ENCODE peak calls at places on chromosomes 12 and 14, in four cellular contexts. U, K, Q and B are unnamed samples.
A peak's percentile ranks its signal among the peaks of the same experiment; 100 is the strongest.

GRCh38 chr12:25701290-25701689 is 148.2 kb upstream of the LMNTD1 start:
- DNase-seq in U (peak; percentile 60), K (peak; percentile 33), Q (no peak), B (no peak)

GRCh38 chr12:13583630-13584029 is 387.1 kb downstream of the EMP1 start:
- DNase-seq in U (no peak), K (no peak), Q (no peak), B (no peak)

GRCh38 chr12:28191690-28192089 is 1.4 kb downstream of the CCDC91 start:
- DNase-seq in U (peak; percentile 11), K (no peak), Q (peak; percentile 27), B (no peak)

GRCh38 chr12:47551426-47551851 is 154.4 kb downstream of the RPAP3 start:
- DNase-seq in U (peak; percentile 38), K (peak; percentile 38), Q (no peak), B (no peak)

GRCh38 chr14:62778847-62779246 is 266.4 kb downstream of the KCNH5 start:
- DNase-seq in U (peak; percentile 81), K (no peak), Q (no peak), B (no peak)

GRCh38 chr14:35369701-35370191 is 34.8 kb downstream of the NFKBIA start:
- DNase-seq in U (no peak), K (peak; percentile 77), Q (no peak), B (peak; percentile 89)

GRCh38 chr12:57605308-57606015 is 838 bp downstream of the DTX3 start:
- DNase-seq in U (no peak), K (no peak), Q (peak; percentile 63), B (no peak)

GRCh38 chr14:99026471-99026870 is 245.5 kb downstream of the BCL11B start:
- DNase-seq in U (no peak), K (no peak), Q (peak; percentile 60), B (no peak)

GRCh38 chr12:102549691-102550090 is 69.3 kb upstream of the IGF1 start:
- DNase-seq in U (no peak), K (no peak), Q (peak; percentile 38), B (no peak)

GRCh38 chr12:123271182-123271491 is 519 bp downstream of the CDK2AP1 start:
- DNase-seq in U (peak; percentile 52), K (no peak), Q (peak; percentile 58), B (peak; percentile 78)

GRCh38 chr14:37088816-37089215 is 83.6 kb downstream of the SLC25A21 start:
- DNase-seq in U (no peak), K (no peak), Q (no peak), B (no peak)

GRCh38 chr12:118359541-118359915 is 13.2 kb downstream of the TAOK3 start:
- DNase-seq in U (no peak), K (no peak), Q (no peak), B (no peak)

GRCh38 chr14:53695692-53696091 is 260.9 kb downstream of the BMP4 start:
- DNase-seq in U (no peak), K (no peak), Q (no peak), B (no peak)

GRCh38 chr12:10636611-10637010 is 23.2 kb upstream of the MAGOHB start:
- DNase-seq in U (no peak), K (no peak), Q (no peak), B (no peak)

GRCh38 chr14:38931969-38932652 is 170.9 kb downstream of the SEC23A start:
- DNase-seq in U (no peak), K (peak; percentile 6), Q (peak; percentile 65), B (no peak)

GRCh38 chr14:94089479-94089878 is 8.4 kb downstream of the IFI27L1 start:
- DNase-seq in U (no peak), K (no peak), Q (no peak), B (no peak)

GRCh38 chr14:85217412-85217811 is 312.5 kb upstream of the FLRT2 start:
- DNase-seq in U (peak; percentile 46), K (no peak), Q (no peak), B (no peak)

GRCh38 chr12:17214910-17215309 is 608.9 kb upstream of the LMO3 start:
- DNase-seq in U (no peak), K (no peak), Q (no peak), B (no peak)

GRCh38 chr14:53772936-53773335 is 183.7 kb downstream of the BMP4 start:
- DNase-seq in U (no peak), K (no peak), Q (no peak), B (no peak)

GRCh38 chr14:22871200-22871961 is at the start of gene LRP10:
- DNase-seq in U (peak; percentile 88), K (peak; percentile 79), Q (peak; percentile 98), B (peak; percentile 86)

DNA sequence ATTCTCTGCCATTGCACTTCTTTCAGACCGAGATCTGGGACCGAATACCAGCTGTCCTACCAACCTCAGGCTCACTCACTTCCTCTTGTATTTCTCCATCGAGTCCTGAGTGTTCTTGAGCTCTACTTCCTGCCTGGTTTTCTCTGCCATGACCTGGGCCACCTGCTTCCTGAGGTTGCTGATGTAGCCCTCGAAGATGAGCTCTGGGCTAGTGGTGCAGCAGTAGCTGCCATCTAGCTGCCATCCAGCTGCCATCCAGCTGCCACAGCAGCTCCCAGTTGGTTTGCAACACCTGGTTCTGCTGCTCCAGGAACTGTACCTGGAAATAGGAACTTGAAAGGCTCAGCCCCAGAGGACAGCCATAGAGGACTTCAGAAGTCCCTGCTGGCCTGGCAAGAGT is 15.0 kb upstream of the KRT73 start:
- DNase-seq in U (no peak), K (no peak), Q (no peak), B (no peak)
- H3K27ac ChIP-seq in U (no peak overlapping the region), K (no peak overlapping the region), Q (no peak overlapping the region), B (no peak overlapping the region)

GRCh38 chr14:105313381-105314286 is 914 bp upstream of the PACS2 start:
- DNase-seq in U (no peak), K (no peak), Q (no peak), B (no peak)

GRCh38 chr14:105314287-105315185 is at the start of gene PACS2:
- DNase-seq in U (peak; percentile 83), K (no peak), Q (peak; percentile 88), B (peak; percentile 97)

GRCh38 chr14:105309371-105309770 is 5.2 kb upstream of the PACS2 start:
- DNase-seq in U (no peak), K (no peak), Q (no peak), B (no peak)

GRCh38 chr14:105312973-105313372 is 1.6 kb upstream of the PACS2 start:
- DNase-seq in U (no peak), K (no peak), Q (no peak), B (no peak)

DNA sequence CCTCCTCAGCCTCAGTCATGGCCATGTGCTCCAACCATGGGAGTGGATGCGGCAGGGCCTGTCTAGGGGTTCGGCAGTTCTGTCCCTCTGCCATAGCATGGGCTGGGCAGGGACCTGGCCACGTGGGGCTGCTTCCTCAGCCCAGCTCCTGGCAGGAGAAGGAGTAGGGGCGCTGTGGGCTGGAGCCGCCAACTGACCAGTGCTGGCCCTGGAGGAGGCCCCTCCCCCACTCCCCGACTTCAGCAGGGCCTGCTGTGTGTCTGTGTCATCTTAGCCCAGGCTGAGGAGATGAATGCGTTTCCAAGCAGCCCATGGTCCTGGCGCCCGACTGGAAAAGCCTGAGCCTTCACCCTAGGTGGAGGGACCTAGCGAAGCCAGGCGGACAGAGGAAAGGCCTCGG is 2.7 kb upstream of the PACS2 start:
- DNase-seq in U (no peak), K (no peak), Q (no peak), B (no peak)
- H3K27ac ChIP-seq in U (no peak overlapping the region), K (no peak overlapping the region), Q (no peak overlapping the region), B (no peak overlapping the region)

GRCh38 chr12:132052191-132052932 is 91.8 kb downstream of the DDX51 start:
- DNase-seq in U (no peak), K (no peak), Q (no peak), B (no peak)
- H3K27ac ChIP-seq in U (no peak overlapping the region), K (no peak overlapping the region), Q (no peak overlapping the region), B (no peak overlapping the region)

DNA sequence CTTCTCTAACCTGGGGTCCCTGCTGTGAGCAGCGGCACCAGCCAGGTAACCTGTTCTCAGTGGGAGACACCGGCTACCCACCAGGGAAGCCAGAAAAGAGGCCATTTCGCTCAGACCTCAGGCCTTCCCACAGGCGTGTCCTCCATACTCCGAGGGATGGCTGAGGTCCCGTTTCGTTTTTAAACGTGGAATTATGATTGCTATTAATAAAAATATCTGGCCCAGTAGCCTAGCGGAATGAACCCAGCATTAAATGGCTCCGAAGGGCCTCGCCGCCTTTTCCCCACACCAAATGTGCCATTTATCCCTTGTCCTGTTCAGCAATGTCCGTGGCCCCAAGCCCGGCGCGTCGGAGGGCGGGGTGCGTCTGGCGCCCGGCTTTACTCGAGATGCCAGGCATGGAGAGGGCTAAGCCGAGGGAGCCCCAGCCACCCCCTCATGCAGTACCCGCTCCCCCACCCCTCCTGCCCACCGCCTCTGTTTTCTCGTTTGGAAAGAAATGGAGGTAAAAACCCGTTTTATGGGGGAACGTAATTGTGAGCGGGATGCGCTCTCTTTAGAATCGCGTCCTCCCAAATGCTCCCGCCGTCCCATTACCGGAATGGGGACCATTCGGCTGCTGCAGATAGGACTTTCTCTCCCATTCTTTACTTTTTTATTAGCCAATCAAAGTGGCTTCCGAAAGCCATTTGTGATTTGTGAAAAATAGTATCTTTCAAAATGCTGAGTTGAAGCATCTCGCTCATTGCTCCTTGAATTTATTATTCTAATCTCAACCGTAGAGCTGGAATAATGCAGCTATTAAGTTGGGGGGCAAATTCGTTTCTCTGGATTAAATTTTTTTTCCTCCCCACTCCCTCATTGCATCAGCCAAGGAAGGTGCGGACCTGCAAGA is 5.8 kb downstream of the HOXC8 start:
- DNase-seq in U (no peak), K (no peak), Q (no peak), B (no peak)
- H3K27ac ChIP-seq in U (no peak overlapping the region), K (no peak overlapping the region), Q (no peak overlapping the region), B (no peak overlapping the region)

GRCh38 chr14:75991753-75992152 is 6.2 kb downstream of the IFT43 start:
- DNase-seq in U (no peak), K (no peak), Q (no peak), B (no peak)
- H3K27ac ChIP-seq in U (no peak overlapping the region), K (no peak overlapping the region), Q (no peak overlapping the region), B (no peak overlapping the region)

GRCh38 chr12:56220611-56221232 is 1.0 kb downstream of the RNF41 start:
- DNase-seq in U (peak; percentile 57), K (no peak), Q (peak; percentile 56), B (no peak)

GRCh38 chr12:56221233-56221756 is 427 bp downstream of the RNF41 start:
- DNase-seq in U (peak; percentile 76), K (no peak), Q (peak; percentile 87), B (peak; percentile 77)

GRCh38 chr12:56222531-56222895 is 791 bp upstream of the RNF41 start:
- DNase-seq in U (no peak), K (no peak), Q (no peak), B (no peak)

GRCh38 chr12:56221757-56222530 is at the start of gene RNF41:
- DNase-seq in U (peak; percentile 97), K (peak; percentile 86), Q (peak; percentile 99), B (peak; percentile 98)

GRCh38 chr12:56219840-56220239 is 1.9 kb downstream of the RNF41 start:
- DNase-seq in U (no peak), K (no peak), Q (no peak), B (no peak)
- H3K27ac ChIP-seq in U (no peak overlapping the region), K (no peak overlapping the region), Q (no peak overlapping the region), B (peak overlapping the region; percentile 97)

GRCh38 chr12:106297075-106297474 is 5.5 kb upstream of the TCP11L2 start:
- DNase-seq in U (no peak), K (no peak), Q (no peak), B (no peak)

GRCh38 chr12:106301241-106301610 is 1.3 kb upstream of the TCP11L2 start:
- DNase-seq in U (no peak), K (no peak), Q (no peak), B (no peak)

GRCh38 chr12:106300761-106301160 is 1.8 kb upstream of the TCP11L2 start:
- DNase-seq in U (no peak), K (no peak), Q (no peak), B (no peak)

GRCh38 chr12:106297681-106298080 is 4.9 kb upstream of the TCP11L2 start:
- DNase-seq in U (no peak), K (no peak), Q (peak; percentile 38), B (no peak)

GRCh38 chr12:106299193-106299794 is 3.2 kb upstream of the TCP11L2 start:
- DNase-seq in U (peak; percentile 29), K (no peak), Q (no peak), B (no peak)
- H3K27ac ChIP-seq in U (no peak overlapping the region), K (no peak overlapping the region), Q (no peak overlapping the region), B (no peak overlapping the region)